ENCODE peak calls at places on chromosomes 3 and 15, in nine cellular contexts. One of them, this sample, is unnamed.

GRCh38 chr15:69090197-69090948 is 70.1 kb upstream of the GLCE start:
- DNase-seq in NCI-H2081 treated with DMSO at 0.1 percent for 48 hours: no peak
- DNase-seq in NCI-H774: no peak
- DNase-seq in osteoblast: no peak
- DNase-seq in CD8-positive, alpha-beta memory T cell: no peak
- DNase-seq in occipital lobe: no peak
- DNase-seq in ACHN: no peak
- DNase-seq in kidney tubule cell: no peak
- DNase-seq in NCI-H460: no peak
- DNase-seq in this sample: no peak

GRCh38 chr3:21672303-21672702 is 78.7 kb downstream of the ZNF385D start:
- DNase-seq in ACHN: peak; percentile 84
- DNase-seq in NCI-H460: no peak
- DNase-seq in kidney tubule cell: peak; percentile 97
- DNase-seq in NCI-H2081 treated with DMSO at 0.1 percent for 48 hours: no peak
- DNase-seq in osteoblast: peak; percentile 91
- DNase-seq in NCI-H774: no peak
- DNase-seq in CD8-positive, alpha-beta memory T cell: no peak
- DNase-seq in occipital lobe: no peak
- DNase-seq in this sample: peak; percentile 95

GRCh38 chr3:57755368-57756021 is 614 bp upstream of the SLMAP start:
- DNase-seq in NCI-H2081 treated with DMSO at 0.1 percent for 48 hours: no peak
- DNase-seq in CD8-positive, alpha-beta memory T cell: peak; percentile 38
- DNase-seq in kidney tubule cell: peak; percentile 86
- DNase-seq in occipital lobe: peak; percentile 49
- DNase-seq in NCI-H774: no peak
- DNase-seq in NCI-H460: no peak
- DNase-seq in osteoblast: no peak
- DNase-seq in ACHN: peak; percentile 82
- DNase-seq in this sample: peak; percentile 86

GRCh38 chr15:64912926-64913325 is 1.2 kb downstream of the ANKDD1A start:
- DNase-seq in kidney tubule cell: no peak
- DNase-seq in occipital lobe: no peak
- DNase-seq in ACHN: no peak
- DNase-seq in NCI-H2081 treated with DMSO at 0.1 percent for 48 hours: no peak
- DNase-seq in CD8-positive, alpha-beta memory T cell: no peak
- DNase-seq in NCI-H774: no peak
- DNase-seq in NCI-H460: no peak
- DNase-seq in osteoblast: no peak
- DNase-seq in this sample: no peak

GRCh38 chr3:123165163-123165562 is 36.6 kb upstream of the SEC22A start:
- DNase-seq in kidney tubule cell: no peak
- DNase-seq in CD8-positive, alpha-beta memory T cell: no peak
- DNase-seq in ACHN: no peak
- DNase-seq in osteoblast: no peak
- DNase-seq in NCI-H460: no peak
- DNase-seq in NCI-H774: no peak
- DNase-seq in NCI-H2081 treated with DMSO at 0.1 percent for 48 hours: no peak
- DNase-seq in occipital lobe: no peak
- DNase-seq in this sample: no peak

GRCh38 chr3:145620002-145620401 is 541.0 kb downstream of the PLOD2 start:
- DNase-seq in NCI-H774: no peak
- DNase-seq in occipital lobe: peak; percentile 15
- DNase-seq in ACHN: no peak
- DNase-seq in NCI-H460: no peak
- DNase-seq in osteoblast: no peak
- DNase-seq in NCI-H2081 treated with DMSO at 0.1 percent for 48 hours: no peak
- DNase-seq in kidney tubule cell: no peak
- DNase-seq in CD8-positive, alpha-beta memory T cell: no peak
- DNase-seq in this sample: no peak

GRCh38 chr15:71800835-71801745 is 9.3 kb upstream of the NR2E3 start:
- DNase-seq in NCI-H2081 treated with DMSO at 0.1 percent for 48 hours: no peak
- DNase-seq in kidney tubule cell: peak; percentile 79
- DNase-seq in ACHN: peak; percentile 80
- DNase-seq in occipital lobe: no peak
- DNase-seq in NCI-H460: peak; percentile 71
- DNase-seq in CD8-positive, alpha-beta memory T cell: no peak
- DNase-seq in NCI-H774: peak; percentile 11
- DNase-seq in osteoblast: peak; percentile 94
- DNase-seq in this sample: peak; percentile 70

GRCh38 chr3:112587336-112587735 is 25.5 kb downstream of the SLC35A5 start:
- DNase-seq in ACHN: no peak
- DNase-seq in NCI-H2081 treated with DMSO at 0.1 percent for 48 hours: no peak
- DNase-seq in kidney tubule cell: no peak
- DNase-seq in CD8-positive, alpha-beta memory T cell: no peak
- DNase-seq in NCI-H774: no peak
- DNase-seq in occipital lobe: no peak
- DNase-seq in NCI-H460: no peak
- DNase-seq in osteoblast: no peak
- DNase-seq in this sample: no peak

GRCh38 chr15:43253431-43254403 is 13.0 kb downstream of the TGM5 start:
- DNase-seq in osteoblast: peak; percentile 69
- DNase-seq in NCI-H460: no peak
- DNase-seq in CD8-positive, alpha-beta memory T cell: no peak
- DNase-seq in NCI-H2081 treated with DMSO at 0.1 percent for 48 hours: no peak
- DNase-seq in NCI-H774: no peak
- DNase-seq in kidney tubule cell: peak; percentile 99
- DNase-seq in occipital lobe: no peak
- DNase-seq in ACHN: peak; percentile 65
- DNase-seq in this sample: peak; percentile 94

GRCh38 chr3:35946857-35947514 is 307.7 kb downstream of the ARPP21 start:
- DNase-seq in NCI-H460: no peak
- DNase-seq in kidney tubule cell: no peak
- DNase-seq in ACHN: no peak
- DNase-seq in NCI-H2081 treated with DMSO at 0.1 percent for 48 hours: no peak
- DNase-seq in occipital lobe: no peak
- DNase-seq in NCI-H774: peak; percentile 10
- DNase-seq in osteoblast: no peak
- DNase-seq in CD8-positive, alpha-beta memory T cell: no peak
- DNase-seq in this sample: no peak

GRCh38 chr15:96273317-96274086 is 57.0 kb upstream of the NR2F2 start:
- DNase-seq in occipital lobe: no peak
- DNase-seq in ACHN: peak; percentile 95
- DNase-seq in NCI-H2081 treated with DMSO at 0.1 percent for 48 hours: no peak
- DNase-seq in kidney tubule cell: peak; percentile 100
- DNase-seq in osteoblast: no peak
- DNase-seq in CD8-positive, alpha-beta memory T cell: no peak
- DNase-seq in NCI-H774: no peak
- DNase-seq in NCI-H460: no peak
- DNase-seq in this sample: peak; percentile 100

GRCh38 chr3:57952208-57952631 is 56.0 kb upstream of the FLNB start:
- DNase-seq in NCI-H774: no peak
- DNase-seq in NCI-H460: peak; percentile 59
- DNase-seq in CD8-positive, alpha-beta memory T cell: no peak
- DNase-seq in ACHN: peak; percentile 87
- DNase-seq in occipital lobe: no peak
- DNase-seq in NCI-H2081 treated with DMSO at 0.1 percent for 48 hours: no peak
- DNase-seq in kidney tubule cell: peak; percentile 92
- DNase-seq in osteoblast: peak; percentile 81
- DNase-seq in this sample: peak; percentile 51

GRCh38 chr3:115165266-115165665 is 18.2 kb upstream of the ZBTB20 start:
- DNase-seq in kidney tubule cell: no peak
- DNase-seq in osteoblast: no peak
- DNase-seq in CD8-positive, alpha-beta memory T cell: peak; percentile 63
- DNase-seq in occipital lobe: no peak
- DNase-seq in NCI-H774: no peak
- DNase-seq in ACHN: no peak
- DNase-seq in NCI-H460: no peak
- DNase-seq in NCI-H2081 treated with DMSO at 0.1 percent for 48 hours: no peak
- DNase-seq in this sample: no peak

GRCh38 chr15:99741835-99742234 is 8.6 kb upstream of the LYSMD4 start:
- DNase-seq in NCI-H774: no peak
- DNase-seq in osteoblast: no peak
- DNase-seq in occipital lobe: no peak
- DNase-seq in NCI-H460: no peak
- DNase-seq in NCI-H2081 treated with DMSO at 0.1 percent for 48 hours: no peak
- DNase-seq in ACHN: no peak
- DNase-seq in CD8-positive, alpha-beta memory T cell: no peak
- DNase-seq in kidney tubule cell: no peak
- DNase-seq in this sample: no peak

GRCh38 chr3:71268462-71268999 is 315.0 kb downstream of the FOXP1 start:
- DNase-seq in ACHN: no peak
- DNase-seq in osteoblast: no peak
- DNase-seq in NCI-H460: no peak
- DNase-seq in occipital lobe: no peak
- DNase-seq in NCI-H774: no peak
- DNase-seq in kidney tubule cell: no peak
- DNase-seq in CD8-positive, alpha-beta memory T cell: no peak
- DNase-seq in NCI-H2081 treated with DMSO at 0.1 percent for 48 hours: no peak
- DNase-seq in this sample: no peak

This sample was measured in bronchial epithelial cell.